ENCODE peak calls at places on chromosomes 1 and 21, in seven cellular contexts. F is fibroblast of lung, O is GM23338, Y is esophagus muscularis mucosa, Q is A549, J is left ventricle myocardium inferior, K is OCI-LY7. U is an unnamed sample.

GRCh38 chr1:206698011-206698410 is 13.3 kb downstream of the MAPKAPK2 start:
- DNase-seq in F (no peak), O (no peak), Y (no peak), Q (no peak), J (no peak), K (no peak), U (no peak)

GRCh38 chr1:87528754-87529517 is 200.3 kb downstream of the LMO4 start:
- DNase-seq in F (no peak), O (no peak), Y (no peak), Q (no peak), J (no peak), K (no peak), U (no peak)

GRCh38 chr1:1968767-1969504 is 34.6 kb downstream of the CFAP74 start:
- DNase-seq in F (no peak), O (no peak), Y (no peak), Q (peak), J (no peak), K (no peak), U (no peak)

GRCh38 chr1:243939167-243939848 is 89.3 kb upstream of the AKT3 start:
- DNase-seq in F (peak), O (peak), Y (no peak), Q (peak), J (no peak), K (no peak), U (peak)

GRCh38 chr21:33025471-33026298 is at the start of gene OLIG2:
- DNase-seq in F (peak), O (peak), Y (no peak), Q (no peak), J (no peak), K (no peak), U (no peak)

GRCh38 chr1:60448866-60449265 is 375.3 kb upstream of the C1orf87 start:
- DNase-seq in F (no peak), O (no peak), Y (no peak), Q (no peak), J (no peak), K (no peak), U (no peak)

GRCh38 chr1:5728956-5729355 is 263.3 kb downstream of the NPHP4 start:
- DNase-seq in F (no peak), O (no peak), Y (no peak), Q (no peak), J (no peak), K (no peak), U (no peak)

GRCh38 chr1:227942021-227942715 is 5.6 kb downstream of the WNT9A start:
- DNase-seq in F (no peak), O (peak), Y (no peak), Q (no peak), J (no peak), K (no peak), U (no peak)

GRCh38 chr1:86503477-86504129 is 34.9 kb downstream of the CLCA1 start:
- DNase-seq in F (no peak), O (peak), Y (no peak), Q (no peak), J (peak), K (no peak), U (peak)

GRCh38 chr1:43505077-43505780 is 25.5 kb upstream of the PTPRF start:
- DNase-seq in F (no peak), O (no peak), Y (peak), Q (no peak), J (no peak), K (no peak), U (no peak)

GRCh38 chr1:15007368-15007767 is 146.2 kb upstream of the TMEM51 start:
- DNase-seq in F (no peak), O (no peak), Y (no peak), Q (no peak), J (no peak), K (no peak), U (no peak)

GRCh38 chr1:29503441-29503840 is 267.1 kb downstream of the PTPRU start:
- DNase-seq in F (no peak), O (no peak), Y (no peak), Q (no peak), J (no peak), K (no peak), U (no peak)

GRCh38 chr1:206895320-206895719 is 1.9 kb upstream of the IL24 start:
- DNase-seq in F (no peak), O (no peak), Y (no peak), Q (peak), J (no peak), K (no peak), U (no peak)

GRCh38 chr1:203186446-203187305 is at the start of gene CHI3L1:
- DNase-seq in F (peak), O (peak), Y (no peak), Q (no peak), J (no peak), K (no peak), U (peak)

GRCh38 chr1:152461544-152461943 is 47.5 kb upstream of the CRNN start:
- DNase-seq in F (peak), O (peak), Y (peak), Q (peak), J (peak), K (peak), U (peak)

GRCh38 chr1:97989094-97989680 is 68.4 kb upstream of the DPYD start:
- DNase-seq in F (peak), O (no peak), Y (no peak), Q (peak), J (no peak), K (no peak), U (no peak)

GRCh38 chr1:100141192-100141591 is 8.2 kb downstream of the TRMT13 start:
- DNase-seq in F (no peak), O (no peak), Y (no peak), Q (no peak), J (no peak), K (no peak), U (no peak)

GRCh38 chr1:201155354-201155753 is 1.1 kb upstream of the TMEM9 start:
- DNase-seq in F (no peak), O (no peak), Y (no peak), Q (no peak), J (no peak), K (no peak), U (no peak)

GRCh38 chr1:166915941-166916340 is 39.9 kb upstream of the TADA1 start:
- DNase-seq in F (peak), O (no peak), Y (no peak), Q (no peak), J (no peak), K (no peak), U (no peak)

GRCh38 chr1:217135569-217135915 is 412.3 kb upstream of the ESRRG start:
- DNase-seq in F (peak), O (peak), Y (no peak), Q (no peak), J (no peak), K (no peak), U (peak)

GRCh38 chr1:7247683-7248401 is 462.6 kb downstream of the CAMTA1 start:
- DNase-seq in F (no peak), O (no peak), Y (no peak), Q (no peak), J (no peak), K (no peak), U (no peak)

GRCh38 chr1:162550925-162551324 is 10.6 kb upstream of the UAP1 start:
- DNase-seq in F (no peak), O (no peak), Y (no peak), Q (no peak), J (no peak), K (no peak), U (no peak)

GRCh38 chr1:86687595-86687994 is 16.8 kb upstream of the SH3GLB1 start:
- DNase-seq in F (peak), O (no peak), Y (no peak), Q (no peak), J (no peak), K (peak), U (no peak)

GRCh38 chr1:218481116-218481775 is 136.1 kb downstream of the TGFB2 start:
- DNase-seq in F (peak), O (no peak), Y (no peak), Q (peak), J (no peak), K (no peak), U (no peak)

GRCh38 chr1:229272164-229273158 is 1.6 kb downstream of the RAB4A start:
- DNase-seq in F (no peak), O (no peak), Y (peak), Q (no peak), J (no peak), K (no peak), U (no peak)

GRCh38 chr1:229273507-229274232 is 2.8 kb downstream of the RAB4A start:
- DNase-seq in F (no peak), O (no peak), Y (peak), Q (peak), J (no peak), K (no peak), U (no peak)

GRCh38 chr1:229270547-229271447 is at the start of gene RAB4A:
- DNase-seq in F (peak), O (peak), Y (peak), Q (peak), J (peak), K (peak), U (peak)

GRCh38 chr1:229268505-229268904 is 2.4 kb upstream of the RAB4A start:
- DNase-seq in F (peak), O (no peak), Y (peak), Q (no peak), J (no peak), K (no peak), U (peak)

GRCh38 chr1:229271448-229272120 is 673 bp downstream of the RAB4A start:
- DNase-seq in F (peak), O (peak), Y (peak), Q (peak), J (peak), K (peak), U (no peak)
- TF ChIP-seq CTCF in F (no peak), O (no peak), Y (no peak), Q (peak), J (peak), K (peak), U (peak)

GRCh38 chr1:30807318-30808066 is 49.9 kb upstream of the LAPTM5 start:
- DNase-seq in F (no peak), O (no peak), Y (no peak), Q (no peak), J (peak), K (no peak), U (peak)
- H3K27ac ChIP-seq in F (no peak), O (no peak), Y (peak), Q (no peak), J (peak), K (no peak), U (no peak)

GRCh38 chr1:83958704-83959103 is 40.2 kb downstream of the TTLL7 start:
- DNase-seq in F (peak), O (no peak), Y (no peak), Q (no peak), J (no peak), K (no peak), U (no peak)
- TF ChIP-seq CTCF in F (no peak), O (no peak), Y (no peak), Q (no peak), J (no peak), K (no peak), U (no peak)

GRCh38 chr21:25760061-25760460 is 25.3 kb downstream of the GABPA start:
- DNase-seq in F (no peak), O (no peak), Y (no peak), Q (no peak), J (no peak), K (no peak), U (no peak)

GRCh38 chr21:25759573-25759972 is 24.8 kb downstream of the GABPA start:
- DNase-seq in F (no peak), O (no peak), Y (no peak), Q (no peak), J (no peak), K (no peak), U (no peak)

GRCh38 chr21:25752389-25752788 is 17.6 kb downstream of the GABPA start:
- DNase-seq in F (no peak), O (no peak), Y (no peak), Q (no peak), J (no peak), K (no peak), U (no peak)

DNA sequence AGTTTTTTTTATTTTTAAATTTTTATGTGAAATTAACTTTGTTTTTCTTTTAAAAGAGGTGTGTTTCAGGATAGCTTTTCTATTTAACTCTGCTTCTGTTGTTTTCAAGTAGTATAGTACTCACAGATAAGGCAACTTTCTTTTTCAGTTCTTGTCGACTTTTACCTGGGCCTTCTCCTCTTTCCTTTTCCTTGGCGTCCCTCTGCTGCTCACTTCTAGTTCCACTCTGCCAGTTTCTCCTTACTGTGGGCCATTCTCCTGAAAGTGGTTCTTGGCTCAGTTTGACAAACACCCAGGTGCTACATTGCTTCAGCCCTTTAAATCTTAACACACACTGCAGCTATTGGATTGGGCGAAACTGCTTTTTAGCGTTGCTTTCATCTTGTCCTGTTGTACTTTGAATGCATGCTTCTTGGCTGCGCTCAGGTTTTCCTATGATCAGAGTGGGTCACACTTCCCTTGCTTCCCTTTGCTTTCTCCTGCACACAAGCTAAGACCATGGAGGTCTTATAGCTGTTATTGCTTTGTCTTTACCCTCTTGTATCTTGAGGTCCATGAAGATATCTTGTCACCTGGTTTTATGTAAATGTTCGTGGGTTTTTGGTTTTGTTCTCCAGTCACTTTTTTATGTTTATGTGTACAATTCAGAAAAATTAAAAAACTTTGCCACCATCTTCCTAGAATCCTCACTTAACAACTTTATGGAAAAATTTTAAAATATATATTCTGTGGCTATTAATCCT is 21.6 kb downstream of the GABPA start:
- DNase-seq in F (no peak), O (no peak), Y (no peak), Q (no peak), J (no peak), K (no peak), U (no peak)
- H3K27ac ChIP-seq in F (no peak), O (no peak), Y (no peak), Q (no peak), J (peak), K (no peak), U (peak)